ENCODE peak calls at places on chromosome 1, in nine cellular contexts. N is tibial artery, P is right atrium auricular region, B is endothelial cell, W is dorsolateral prefrontal cortex, J is fibroblast of lung, D is cardiac fibroblast, Y is HFFc6, H is bronchial epithelial cell. C is an unnamed sample.

GRCh38 chr1:57963545-57963944 is 539.7 kb upstream of the DAB1 start:
- DNase-seq in H (no peak), N (no peak), J (no peak), P (no peak), W (no peak), Y (no peak), D (no peak), B (no peak), C (no peak)

GRCh38 chr1:223730471-223730870 is 18.1 kb downstream of the CAPN2 start:
- DNase-seq in W (no peak), Y (no peak), J (no peak), D (no peak), B (no peak), H (peak), N (no peak), P (no peak), C (no peak)

GRCh38 chr1:214637722-214638473 is 34.9 kb downstream of the CENPF start:
- DNase-seq in W (no peak), P (no peak), D (peak), Y (peak), H (peak), N (no peak), B (peak), J (peak), C (no peak)

GRCh38 chr1:86169625-86170024 is 13.1 kb upstream of the COL24A1 start:
- DNase-seq in J (peak), P (no peak), D (peak), H (no peak), Y (no peak), W (no peak), N (no peak), B (no peak), C (no peak)

GRCh38 chr1:169894424-169895145 is 889 bp upstream of the SCYL3 start:
- DNase-seq in H (no peak), D (no peak), J (no peak), B (no peak), W (no peak), P (no peak), N (no peak), Y (no peak), C (no peak)

GRCh38 chr1:224894915-224895314 is 34.6 kb upstream of the DNAH14 start:
- DNase-seq in P (no peak), N (no peak), Y (peak), W (no peak), J (peak), D (peak), H (peak), B (no peak), C (no peak)

GRCh38 chr1:8880068-8880676 is 1.7 kb upstream of the ENO1 start:
- DNase-seq in N (peak), J (peak), W (no peak), D (peak), Y (peak), P (peak), H (peak), B (no peak), C (no peak)

GRCh38 chr1:54517536-54517935 is 30.5 kb upstream of the ACOT11 start:
- DNase-seq in D (no peak), N (no peak), H (no peak), W (no peak), Y (no peak), P (no peak), B (no peak), J (no peak), C (no peak)

DNA sequence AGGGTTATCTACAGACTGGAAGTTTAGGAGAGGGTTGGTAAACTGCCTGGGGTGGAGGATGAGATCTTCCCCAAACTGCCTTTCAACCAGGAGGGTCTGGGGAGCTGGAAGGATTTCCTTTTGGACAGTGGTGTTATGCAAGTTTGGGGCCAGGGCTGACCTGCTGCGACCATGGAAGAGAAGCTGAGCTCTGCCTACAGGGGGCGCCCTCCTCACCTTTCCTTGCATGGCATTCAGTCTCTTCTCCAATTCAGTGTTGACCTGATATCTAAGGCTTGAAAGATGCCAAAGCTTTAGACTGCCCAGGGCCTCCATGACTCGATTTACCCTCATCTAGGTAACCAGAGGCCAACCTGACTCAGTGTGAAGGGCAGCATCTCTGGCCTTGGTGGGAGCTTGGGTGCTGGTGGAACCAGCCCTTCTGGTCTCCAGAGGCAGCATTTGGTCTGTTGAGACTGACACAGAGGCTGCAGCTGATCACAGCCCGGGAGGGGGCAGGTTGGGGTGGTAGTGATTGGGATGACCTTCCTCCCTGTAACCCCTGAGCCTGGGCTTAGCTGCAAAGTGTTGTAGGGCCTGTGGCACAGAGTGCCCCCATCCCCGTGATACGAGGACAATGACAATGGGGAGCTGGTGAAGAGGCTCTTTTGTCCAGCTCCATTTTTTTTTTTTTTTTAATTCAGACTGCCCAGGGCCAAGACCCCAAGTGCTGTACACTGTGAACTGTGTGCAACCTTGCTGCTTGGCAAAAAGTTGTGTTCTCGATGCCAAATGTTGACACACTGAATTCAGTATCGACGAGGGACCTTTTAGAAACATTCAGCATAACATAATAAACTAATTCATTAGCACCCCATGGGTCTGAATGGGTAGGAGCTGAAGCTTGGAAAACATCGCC is 169.9 kb downstream of the GRIK3 start:
- DNase-seq in H (no peak), J (no peak), D (no peak), W (no peak), Y (no peak), P (no peak), B (peak), N (no peak), C (no peak)
- TF ChIP-seq CTCF in H (peak), J (no peak), D (no peak), W (peak), Y (peak), P (no peak), B (peak), N (no peak), C (peak)

GRCh38 chr1:44820328-44820944 is 12.1 kb downstream of the BTBD19 start:
- DNase-seq in Y (no peak), B (no peak), P (no peak), N (peak), J (no peak), D (no peak), H (no peak), W (peak), C (no peak)

GRCh38 chr1:44820945-44821715 is 12.8 kb downstream of the BTBD19 start:
- DNase-seq in N (peak), D (no peak), P (no peak), B (no peak), W (no peak), Y (no peak), J (no peak), H (no peak), C (no peak)

GRCh38 chr1:44819257-44819593 is 10.9 kb downstream of the BTBD19 start:
- DNase-seq in W (no peak), N (peak), B (no peak), H (no peak), D (no peak), P (no peak), Y (no peak), J (no peak), C (no peak)

GRCh38 chr1:44817771-44818495 is 9.6 kb downstream of the BTBD19 start:
- DNase-seq in D (no peak), B (no peak), P (no peak), W (peak), N (peak), Y (no peak), J (no peak), H (no peak), C (no peak)

DNA sequence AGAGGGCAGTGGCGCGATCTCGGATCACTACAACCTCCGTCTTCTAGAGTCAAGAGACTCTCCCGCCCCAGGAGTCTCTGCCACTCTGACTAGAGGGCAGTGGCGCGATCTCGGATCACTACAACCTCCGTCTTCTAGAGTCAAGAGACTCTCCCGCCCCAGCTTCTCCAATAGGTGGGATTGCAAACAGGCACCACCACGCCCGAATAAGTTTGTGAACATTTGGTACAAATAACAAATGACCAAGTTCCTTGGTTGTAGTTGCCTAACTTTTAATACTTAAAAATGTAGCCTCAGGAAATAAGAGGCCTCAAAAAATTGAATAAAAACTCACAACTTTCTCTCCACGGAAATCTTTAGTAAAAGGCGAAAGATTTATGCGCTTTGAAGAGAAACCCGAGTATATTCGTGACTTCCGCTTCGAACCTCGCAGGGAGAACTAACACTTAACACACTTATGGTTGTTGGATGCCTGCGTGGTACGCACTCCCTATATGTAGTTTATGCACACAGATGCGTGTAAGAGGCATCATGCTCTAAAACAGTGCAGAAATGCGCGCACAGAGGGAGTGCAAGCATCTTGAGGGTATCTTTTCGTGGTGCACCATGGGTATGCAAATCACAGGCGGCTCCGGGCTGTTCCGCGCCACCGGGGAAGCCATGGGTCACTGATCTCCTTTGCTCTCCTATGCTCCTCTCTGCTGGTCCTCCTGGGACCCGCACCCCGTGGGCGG is 11.4 kb downstream of the BTBD19 start:
- DNase-seq in J (peak), P (peak), Y (peak), W (peak), H (peak), D (peak), N (peak), B (peak), C (no peak)
- TF ChIP-seq CTCF in J (no peak), P (no peak), Y (no peak), W (no peak), H (peak), D (no peak), N (peak), B (no peak), C (no peak)

DNA sequence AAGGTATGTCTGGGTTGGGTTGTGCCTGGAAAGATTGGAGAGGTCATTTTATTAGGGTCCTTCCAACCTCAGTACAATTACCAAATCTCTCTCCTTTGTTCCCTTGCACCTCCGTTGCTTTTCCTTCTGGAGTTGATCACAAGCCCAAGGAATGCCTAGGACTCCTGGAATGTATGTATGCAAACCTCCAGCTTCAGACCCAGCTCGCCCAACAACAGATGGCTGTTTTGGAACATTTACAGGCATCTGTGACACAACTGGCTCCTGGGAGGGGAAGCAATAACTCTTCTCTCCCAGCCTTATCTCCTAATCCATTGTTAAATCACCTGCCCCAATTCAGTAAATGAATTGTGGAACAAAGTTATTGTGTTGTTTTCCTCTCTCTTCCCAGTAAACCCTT is 8.3 kb downstream of the TSACC start:
- DNase-seq in N (no peak), Y (peak), W (no peak), B (no peak), P (no peak), H (no peak), J (no peak), D (peak), C (no peak)
- TF ChIP-seq CTCF in N (no peak), Y (no peak), W (no peak), B (no peak), P (no peak), H (no peak), J (no peak), D (no peak), C (no peak)

DNA sequence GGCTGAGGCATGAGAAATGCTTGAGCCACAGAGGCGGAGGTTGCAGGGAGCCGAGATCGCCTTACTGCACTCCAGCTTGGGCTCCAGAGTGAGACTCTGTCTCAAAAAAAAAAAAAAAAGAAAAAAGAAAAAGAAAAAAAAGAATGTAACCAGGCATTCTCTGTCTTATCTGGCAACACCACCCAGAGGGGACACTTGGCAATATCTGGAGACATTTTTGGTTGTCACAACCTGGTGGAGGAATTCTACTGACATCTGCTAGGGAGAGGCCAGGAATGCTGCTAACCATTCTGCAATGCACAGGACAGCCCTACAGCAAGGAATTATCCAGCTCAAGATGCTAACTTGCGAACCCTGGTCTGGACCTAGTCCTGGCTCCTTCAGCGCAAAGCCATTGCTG is 2.3 kb upstream of the CNR2 start:
- DNase-seq in P (no peak), N (no peak), B (no peak), H (no peak), D (no peak), J (no peak), W (no peak), Y (no peak), C (no peak)
- TF ChIP-seq CTCF in P (no peak), N (no peak), B (no peak), H (no peak), D (no peak), J (no peak), W (no peak), Y (no peak), C (no peak)

DNA sequence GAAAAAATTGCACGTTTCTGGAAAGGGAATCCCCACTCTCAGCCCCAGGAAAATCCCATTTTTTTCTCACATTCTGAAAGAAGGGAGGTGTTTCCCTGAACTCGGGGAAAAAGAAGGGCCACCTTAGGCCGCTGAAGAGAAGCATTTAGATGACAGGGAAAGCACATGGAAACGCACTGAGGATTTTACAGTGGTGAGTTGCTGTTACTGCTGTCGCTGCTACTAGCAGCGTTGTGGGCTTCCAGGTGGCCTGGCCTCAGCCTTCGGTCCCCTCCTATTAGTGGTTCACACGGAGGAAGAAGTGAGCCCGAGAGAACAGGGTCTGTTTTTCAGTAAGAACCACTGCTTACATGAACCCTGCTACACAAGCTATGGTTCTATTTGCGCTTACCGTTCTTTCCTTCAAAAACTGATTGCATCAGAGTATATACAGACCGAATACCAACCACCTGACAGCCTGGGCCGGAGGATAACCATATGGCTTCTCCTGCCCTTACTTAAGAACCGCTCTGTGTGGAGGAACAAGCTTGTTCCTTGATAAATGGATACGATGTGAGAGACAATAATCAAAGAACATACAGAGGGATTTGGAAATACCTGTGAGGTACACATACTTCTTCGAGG is 986 bp upstream of the KCNT2 start:
- DNase-seq in Y (no peak), J (peak), N (peak), H (peak), W (no peak), D (peak), P (peak), B (peak), C (no peak)
- TF ChIP-seq CTCF in Y (no peak), J (no peak), N (no peak), H (no peak), W (no peak), D (no peak), P (no peak), B (no peak), C (no peak)

C was measured in osteocyte.